ENCODE peak calls at places on chromosomes 2 and 18, in nine cellular contexts. A is anterior cingulate cortex; Z is GM20000; Q is GM23248; L is HTR-8/SVneo; T is cortex of kidney; H is stimulated activated CD4-positive, alpha-beta T cell treated with anti-CD3 and anti-CD28 coated beads, Interleukin-2, amount 100 ng/mL, for 48 hours; D is mucosa of gallbladder; I is OCI-M1. R is an unnamed sample.

GRCh38 chr2:64978514-64979268 is 10.5 kb upstream of the SLC1A4 start:
- DNase-seq in A (no peak), Z (no peak), Q (peak; percentile 70), L (no peak), T (no peak), H (no peak), D (no peak), I (peak; percentile 47), R (no peak)

GRCh38 chr2:165239230-165239629 is at the start of gene SCN2A:
- DNase-seq in A (no peak), Z (peak; percentile 1), Q (peak; percentile 67), L (peak; percentile 2), T (no peak), H (no peak), D (no peak), I (peak; percentile 76), R (no peak)

GRCh38 chr2:44102790-44103642 is 65.7 kb upstream of the PPM1B start:
- DNase-seq in A (no peak), Z (no peak), Q (peak; percentile 10), L (no peak), T (no peak), H (no peak), D (no peak), I (no peak), R (no peak)

GRCh38 chr18:61308795-61309393 is 24.3 kb upstream of the CDH20 start:
- DNase-seq in A (peak; percentile 32), Z (no peak), Q (no peak), L (no peak), T (no peak), H (no peak), D (no peak), I (peak; percentile 33), R (peak; percentile 8)

GRCh38 chr18:73719611-73720010 is 428.0 kb downstream of the FBXO15 start:
- DNase-seq in A (no peak), Z (no peak), Q (no peak), L (no peak), T (no peak), H (no peak), D (no peak), I (no peak), R (no peak)

GRCh38 chr18:49514577-49514976 is 27.5 kb upstream of the C18orf32 start:
- DNase-seq in A (no peak), Z (no peak), Q (no peak), L (no peak), T (no peak), H (no peak), D (no peak), I (peak; percentile 24), R (no peak)

GRCh38 chr2:38268691-38269309 is 108.3 kb downstream of the ATL2 start:
- DNase-seq in A (no peak), Z (no peak), Q (peak; percentile 85), L (no peak), T (no peak), H (no peak), D (no peak), I (peak; percentile 27), R (no peak)

GRCh38 chr2:83081835-83082522 is 1377.1 kb downstream of the SUCLG1 start:
- DNase-seq in A (no peak), Z (no peak), Q (peak; percentile 34), L (peak; percentile 63), T (no peak), H (no peak), D (no peak), I (peak; percentile 68), R (no peak)

GRCh38 chr2:151637284-151637781 is 96.9 kb downstream of the NEB start:
- DNase-seq in A (no peak), Z (peak; percentile 8), Q (no peak), L (no peak), T (no peak), H (peak; percentile 24), D (peak; percentile 67), I (no peak), R (no peak)

GRCh38 chr18:1094408-1094807 is 189.7 kb downstream of the ADCYAP1 start:
- DNase-seq in A (no peak), Z (no peak), Q (peak; percentile 53), L (peak; percentile 20), T (no peak), H (no peak), D (no peak), I (no peak), R (no peak)

GRCh38 chr18:22342625-22343024 is 75.1 kb downstream of the CTAGE1 start:
- DNase-seq in A (no peak), Z (no peak), Q (peak; percentile 87), L (peak; percentile 29), T (no peak), H (no peak), D (no peak), I (peak; percentile 85), R (no peak)

GRCh38 chr2:173574713-173575112 is 220.0 kb downstream of the CDCA7 start:
- DNase-seq in A (no peak), Z (no peak), Q (peak; percentile 63), L (no peak), T (no peak), H (no peak), D (no peak), I (no peak), R (no peak)

GRCh38 chr2:226703501-226703900 is 96.1 kb downstream of the IRS1 start:
- DNase-seq in A (no peak), Z (no peak), Q (no peak), L (no peak), T (no peak), H (no peak), D (no peak), I (no peak), R (no peak)

GRCh38 chr18:78448106-78448505 is 531.5 kb upstream of the SALL3 start:
- DNase-seq in A (no peak), Z (no peak), Q (no peak), L (no peak), T (no peak), H (no peak), D (no peak), I (no peak), R (no peak)

GRCh38 chr18:59551902-59552635 is 145.2 kb downstream of the CCBE1 start:
- DNase-seq in A (no peak), Z (no peak), Q (no peak), L (no peak), T (no peak), H (no peak), D (no peak), I (no peak), R (no peak)

R was measured in nucleus accumbens.